ENCODE peak calls at places on chromosomes 4 and X, in seven cellular contexts. One of them, this sample, is unnamed.
A peak's percentile ranks its signal among the peaks of the same experiment; 100 is the strongest.

GRCh38 chrX:41095962-41096955 is 11.0 kb downstream of the USP9X start:
- DNase-seq in sigmoid colon: no peak
- DNase-seq in testis: no peak
- DNase-seq in endothelial cell of umbilical vein: no peak
- DNase-seq in NCI-H510A: no peak
- DNase-seq in GM12891: no peak
- DNase-seq in Karpas-422: no peak
- DNase-seq in this sample: no peak

GRCh38 chrX:19625612-19626011 is 110.3 kb upstream of the MAP3K15 start:
- DNase-seq in sigmoid colon: no peak
- DNase-seq in testis: no peak
- DNase-seq in endothelial cell of umbilical vein: peak; percentile 4
- DNase-seq in NCI-H510A: no peak
- DNase-seq in GM12891: no peak
- DNase-seq in Karpas-422: no peak
- DNase-seq in this sample: no peak

GRCh38 chr4:186659936-186660335 is 63.7 kb downstream of the FAT1 start:
- DNase-seq in sigmoid colon: no peak
- DNase-seq in testis: no peak
- DNase-seq in endothelial cell of umbilical vein: no peak
- DNase-seq in NCI-H510A: no peak
- DNase-seq in GM12891: no peak
- DNase-seq in Karpas-422: no peak
- DNase-seq in this sample: no peak

GRCh38 chr4:42216569-42216968 is 64.1 kb upstream of the BEND4 start:
- DNase-seq in sigmoid colon: no peak
- DNase-seq in testis: no peak
- DNase-seq in endothelial cell of umbilical vein: no peak
- DNase-seq in NCI-H510A: no peak
- DNase-seq in GM12891: no peak
- DNase-seq in Karpas-422: no peak
- DNase-seq in this sample: no peak

GRCh38 chr4:5142726-5143125 is 91.4 kb downstream of the STK32B start:
- DNase-seq in sigmoid colon: no peak
- DNase-seq in testis: peak; percentile 61
- DNase-seq in endothelial cell of umbilical vein: peak; percentile 53
- DNase-seq in NCI-H510A: no peak
- DNase-seq in GM12891: no peak
- DNase-seq in Karpas-422: peak; percentile 53
- DNase-seq in this sample: peak; percentile 11

GRCh38 chrX:113868169-113868568 is 715.7 kb upstream of the HTR2C start:
- DNase-seq in sigmoid colon: no peak
- DNase-seq in testis: no peak
- DNase-seq in endothelial cell of umbilical vein: no peak
- DNase-seq in NCI-H510A: no peak
- DNase-seq in GM12891: no peak
- DNase-seq in Karpas-422: no peak
- DNase-seq in this sample: no peak

GRCh38 chr4:8152090-8152864 is 6.3 kb downstream of the ABLIM2 start:
- DNase-seq in sigmoid colon: no peak
- DNase-seq in testis: no peak
- DNase-seq in endothelial cell of umbilical vein: no peak
- DNase-seq in NCI-H510A: no peak
- DNase-seq in GM12891: no peak
- DNase-seq in Karpas-422: no peak
- DNase-seq in this sample: no peak

GRCh38 chr4:7224001-7224400 is 31.7 kb downstream of the SORCS2 start:
- DNase-seq in sigmoid colon: no peak
- DNase-seq in testis: no peak
- DNase-seq in endothelial cell of umbilical vein: no peak
- DNase-seq in NCI-H510A: no peak
- DNase-seq in GM12891: no peak
- DNase-seq in Karpas-422: no peak
- DNase-seq in this sample: no peak

GRCh38 chrX:41035582-41035981 is 49.7 kb upstream of the USP9X start:
- DNase-seq in sigmoid colon: no peak
- DNase-seq in testis: no peak
- DNase-seq in endothelial cell of umbilical vein: no peak
- DNase-seq in NCI-H510A: no peak
- DNase-seq in GM12891: no peak
- DNase-seq in Karpas-422: no peak
- DNase-seq in this sample: no peak

GRCh38 chrX:77704881-77705280 is 81.1 kb downstream of the ATRX start:
- DNase-seq in sigmoid colon: no peak
- DNase-seq in testis: no peak
- DNase-seq in endothelial cell of umbilical vein: no peak
- DNase-seq in NCI-H510A: no peak
- DNase-seq in GM12891: no peak
- DNase-seq in Karpas-422: no peak
- DNase-seq in this sample: no peak

GRCh38 chr4:58514299-58514698 is 1404.1 kb upstream of the IGFBP7 start:
- DNase-seq in sigmoid colon: no peak
- DNase-seq in testis: no peak
- DNase-seq in endothelial cell of umbilical vein: no peak
- DNase-seq in NCI-H510A: no peak
- DNase-seq in GM12891: no peak
- DNase-seq in Karpas-422: no peak
- DNase-seq in this sample: no peak

GRCh38 chr4:96194993-96195392 is 355.1 kb downstream of the PDHA2 start:
- DNase-seq in sigmoid colon: no peak
- DNase-seq in testis: no peak
- DNase-seq in endothelial cell of umbilical vein: no peak
- DNase-seq in NCI-H510A: no peak
- DNase-seq in GM12891: no peak
- DNase-seq in Karpas-422: no peak
- DNase-seq in this sample: no peak

GRCh38 chr4:173057906-173058305 is 110.7 kb upstream of the GALNT7 start:
- DNase-seq in sigmoid colon: no peak
- DNase-seq in testis: no peak
- DNase-seq in endothelial cell of umbilical vein: peak; percentile 74
- DNase-seq in NCI-H510A: no peak
- DNase-seq in GM12891: no peak
- DNase-seq in Karpas-422: no peak
- DNase-seq in this sample: no peak

GRCh38 chr4:107757860-107758476 is 37.9 kb upstream of the PAPSS1 start:
- DNase-seq in sigmoid colon: no peak
- DNase-seq in testis: no peak
- DNase-seq in endothelial cell of umbilical vein: peak; percentile 36
- DNase-seq in NCI-H510A: no peak
- DNase-seq in GM12891: no peak
- DNase-seq in Karpas-422: peak; percentile 74
- DNase-seq in this sample: no peak

GRCh38 chr4:23333946-23334878 is 555.6 kb downstream of the PPARGC1A start:
- DNase-seq in sigmoid colon: no peak
- DNase-seq in testis: no peak
- DNase-seq in endothelial cell of umbilical vein: no peak
- DNase-seq in NCI-H510A: peak; percentile 46
- DNase-seq in GM12891: no peak
- DNase-seq in Karpas-422: peak; percentile 94
- DNase-seq in this sample: no peak

GRCh38 chrX:107656965-107657364 is 28.7 kb downstream of the PRPS1 start:
- DNase-seq in sigmoid colon: no peak
- DNase-seq in testis: no peak
- DNase-seq in endothelial cell of umbilical vein: no peak
- DNase-seq in NCI-H510A: no peak
- DNase-seq in GM12891: no peak
- DNase-seq in Karpas-422: no peak
- DNase-seq in this sample: no peak

GRCh38 chr4:147340111-147340510 is 140.8 kb upstream of the EDNRA start:
- DNase-seq in sigmoid colon: no peak
- DNase-seq in testis: no peak
- DNase-seq in endothelial cell of umbilical vein: peak; percentile 61
- DNase-seq in NCI-H510A: no peak
- DNase-seq in GM12891: no peak
- DNase-seq in Karpas-422: no peak
- DNase-seq in this sample: peak; percentile 59

This sample was measured in hepatic stellate cell.